ENCODE peak calls at places on chromosomes 7 and 10, in seven cellular contexts. One of them, this sample, is unnamed. For H3K4me1, the result is how much of the 10 kb centered on the place peaks cover.

GRCh38 chr7:155813791-155814568 is 1.7 kb upstream of the SHH start:
- DNase-seq in SK-N-SH: no peak
- DNase-seq in prostate gland: no peak
- DNase-seq in endothelial cell of umbilical vein: no peak
- DNase-seq in breast epithelium: no peak
- DNase-seq in suprapubic skin: no peak
- DNase-seq in stomach: no peak
- DNase-seq in this sample: no peak

GRCh38 chr10:10528563-10528910 is 489.1 kb upstream of the CELF2 start:
- DNase-seq in SK-N-SH: no peak
- DNase-seq in prostate gland: no peak
- DNase-seq in endothelial cell of umbilical vein: no peak
- DNase-seq in breast epithelium: no peak
- DNase-seq in suprapubic skin: no peak
- DNase-seq in stomach: no peak
- DNase-seq in this sample: no peak

GRCh38 chr10:13555884-13556529 is 27.2 kb upstream of the BEND7 start:
- DNase-seq in SK-N-SH: no peak
- DNase-seq in prostate gland: no peak
- DNase-seq in endothelial cell of umbilical vein: no peak
- DNase-seq in breast epithelium: no peak
- DNase-seq in suprapubic skin: no peak
- DNase-seq in stomach: no peak
- DNase-seq in this sample: no peak

GRCh38 chr7:83655951-83656556 is 7.1 kb upstream of the SEMA3E start:
- DNase-seq in SK-N-SH: peak
- DNase-seq in prostate gland: peak
- DNase-seq in endothelial cell of umbilical vein: peak
- DNase-seq in breast epithelium: no peak
- DNase-seq in suprapubic skin: no peak
- DNase-seq in stomach: peak
- DNase-seq in this sample: no peak

GRCh38 chr10:63464402-63465292 is 1.1 kb downstream of the JMJD1C start:
- DNase-seq in SK-N-SH: peak
- DNase-seq in prostate gland: no peak
- DNase-seq in endothelial cell of umbilical vein: no peak
- DNase-seq in breast epithelium: no peak
- DNase-seq in suprapubic skin: no peak
- DNase-seq in stomach: no peak
- DNase-seq in this sample: no peak

GRCh38 chr7:103962070-103962469 is 27.4 kb downstream of the RELN start:
- DNase-seq in SK-N-SH: no peak
- DNase-seq in prostate gland: no peak
- DNase-seq in endothelial cell of umbilical vein: no peak
- DNase-seq in breast epithelium: no peak
- DNase-seq in suprapubic skin: no peak
- DNase-seq in stomach: no peak
- DNase-seq in this sample: no peak

GRCh38 chr10:12479924-12480323 is 130.6 kb downstream of the CAMK1D start:
- DNase-seq in SK-N-SH: no peak
- DNase-seq in prostate gland: no peak
- DNase-seq in endothelial cell of umbilical vein: no peak
- DNase-seq in breast epithelium: no peak
- DNase-seq in suprapubic skin: no peak
- DNase-seq in stomach: no peak
- DNase-seq in this sample: no peak

GRCh38 chr10:69512901-69513300 is 60.3 kb downstream of the NEUROG3 start:
- DNase-seq in SK-N-SH: no peak
- DNase-seq in prostate gland: no peak
- DNase-seq in endothelial cell of umbilical vein: no peak
- DNase-seq in breast epithelium: no peak
- DNase-seq in suprapubic skin: no peak
- DNase-seq in stomach: no peak
- DNase-seq in this sample: no peak

GRCh38 chr10:11798862-11799735 is 24.1 kb upstream of the PROSER2 start:
- DNase-seq in SK-N-SH: peak
- DNase-seq in prostate gland: no peak
- DNase-seq in endothelial cell of umbilical vein: peak
- DNase-seq in breast epithelium: no peak
- DNase-seq in suprapubic skin: no peak
- DNase-seq in stomach: no peak
- DNase-seq in this sample: no peak

GRCh38 chr7:39967420-39968161 is 17.5 kb downstream of the CDK13 start:
- DNase-seq in SK-N-SH: no peak
- DNase-seq in prostate gland: no peak
- DNase-seq in endothelial cell of umbilical vein: no peak
- DNase-seq in breast epithelium: no peak
- DNase-seq in suprapubic skin: no peak
- DNase-seq in stomach: no peak
- DNase-seq in this sample: no peak

GRCh38 chr10:119178371-119179119 is at the start of gene PRDX3:
- DNase-seq in SK-N-SH: peak
- DNase-seq in prostate gland: peak
- DNase-seq in endothelial cell of umbilical vein: peak
- DNase-seq in breast epithelium: peak
- DNase-seq in suprapubic skin: peak
- DNase-seq in stomach: peak
- DNase-seq in this sample: peak

GRCh38 chr7:20190588-20190987 is 26.6 kb downstream of the MACC1 start:
- DNase-seq in SK-N-SH: no peak
- DNase-seq in prostate gland: no peak
- DNase-seq in endothelial cell of umbilical vein: no peak
- DNase-seq in breast epithelium: no peak
- DNase-seq in suprapubic skin: no peak
- DNase-seq in stomach: no peak
- DNase-seq in this sample: no peak

GRCh38 chr10:94016727-94017714 is 23.3 kb downstream of the PLCE1 start:
- DNase-seq in SK-N-SH: no peak
- DNase-seq in prostate gland: no peak
- DNase-seq in endothelial cell of umbilical vein: no peak
- DNase-seq in breast epithelium: no peak
- DNase-seq in suprapubic skin: no peak
- DNase-seq in stomach: no peak
- DNase-seq in this sample: no peak

GRCh38 chr10:42623929-42624328 is 14.4 kb downstream of the ZNF33B start:
- DNase-seq in SK-N-SH: no peak
- DNase-seq in prostate gland: no peak
- DNase-seq in endothelial cell of umbilical vein: no peak
- DNase-seq in breast epithelium: no peak
- DNase-seq in suprapubic skin: no peak
- DNase-seq in stomach: no peak
- DNase-seq in this sample: no peak

GRCh38 chr7:137360087-137360679 is 16.6 kb upstream of the PTN start:
- DNase-seq in SK-N-SH: no peak
- DNase-seq in prostate gland: no peak
- DNase-seq in endothelial cell of umbilical vein: no peak
- DNase-seq in breast epithelium: no peak
- DNase-seq in suprapubic skin: no peak
- DNase-seq in stomach: no peak
- DNase-seq in this sample: no peak

GRCh38 chr7:77327067-77327931 is 88.8 kb downstream of the GSAP start:
- DNase-seq in SK-N-SH: peak
- DNase-seq in prostate gland: peak
- DNase-seq in endothelial cell of umbilical vein: peak
- DNase-seq in breast epithelium: no peak
- DNase-seq in suprapubic skin: no peak
- DNase-seq in stomach: peak
- DNase-seq in this sample: peak

GRCh38 chr7:156383526-156383925 is 257.0 kb upstream of the RNF32 start:
- DNase-seq in SK-N-SH: no peak
- DNase-seq in prostate gland: no peak
- DNase-seq in endothelial cell of umbilical vein: no peak
- DNase-seq in breast epithelium: no peak
- DNase-seq in suprapubic skin: no peak
- DNase-seq in stomach: no peak
- DNase-seq in this sample: no peak

GRCh38 chr7:83271212-83272099 is 108.8 kb upstream of the PCLO start:
- DNase-seq in SK-N-SH: peak
- DNase-seq in prostate gland: no peak
- DNase-seq in endothelial cell of umbilical vein: peak
- DNase-seq in breast epithelium: no peak
- DNase-seq in suprapubic skin: no peak
- DNase-seq in stomach: no peak
- DNase-seq in this sample: no peak

GRCh38 chr7:129368389-129368986 is 65.7 kb upstream of the STRIP2 start:
- DNase-seq in SK-N-SH: no peak
- DNase-seq in prostate gland: no peak
- DNase-seq in endothelial cell of umbilical vein: peak
- DNase-seq in breast epithelium: no peak
- DNase-seq in suprapubic skin: no peak
- DNase-seq in stomach: no peak
- DNase-seq in this sample: no peak

GRCh38 chr10:103918053-103918846 is at the start of gene STN1:
- DNase-seq in SK-N-SH: peak
- DNase-seq in prostate gland: peak
- DNase-seq in endothelial cell of umbilical vein: peak
- DNase-seq in breast epithelium: peak
- DNase-seq in suprapubic skin: peak
- DNase-seq in stomach: peak
- DNase-seq in this sample: peak

GRCh38 chr10:103916901-103917300 is 1.1 kb downstream of the STN1 start:
- DNase-seq in SK-N-SH: no peak
- DNase-seq in prostate gland: no peak
- DNase-seq in endothelial cell of umbilical vein: no peak
- DNase-seq in breast epithelium: no peak
- DNase-seq in suprapubic skin: no peak
- DNase-seq in stomach: no peak
- DNase-seq in this sample: no peak

GRCh38 chr10:103916254-103916653 is 1.7 kb downstream of the STN1 start:
- DNase-seq in SK-N-SH: no peak
- DNase-seq in prostate gland: no peak
- DNase-seq in endothelial cell of umbilical vein: no peak
- DNase-seq in breast epithelium: no peak
- DNase-seq in suprapubic skin: no peak
- DNase-seq in stomach: no peak
- DNase-seq in this sample: no peak

GRCh38 chr10:103917326-103918052 is 495 bp downstream of the STN1 start:
- DNase-seq in SK-N-SH: no peak
- DNase-seq in prostate gland: no peak
- DNase-seq in endothelial cell of umbilical vein: no peak
- DNase-seq in breast epithelium: peak
- DNase-seq in suprapubic skin: peak
- DNase-seq in stomach: peak
- DNase-seq in this sample: peak

GRCh38 chr10:103915794-103916193 is 2.2 kb downstream of the STN1 start:
- DNase-seq in SK-N-SH: no peak
- DNase-seq in prostate gland: no peak
- DNase-seq in endothelial cell of umbilical vein: no peak
- DNase-seq in breast epithelium: no peak
- DNase-seq in suprapubic skin: no peak
- DNase-seq in stomach: peak
- DNase-seq in this sample: no peak
- TF ChIP-seq POLR2AphosphoS5 in SK-N-SH: no peak
- TF ChIP-seq POLR2AphosphoS5 in prostate gland: no peak
- TF ChIP-seq POLR2AphosphoS5 in endothelial cell of umbilical vein: peak
- TF ChIP-seq POLR2AphosphoS5 in breast epithelium: no peak
- TF ChIP-seq POLR2AphosphoS5 in suprapubic skin: no peak
- TF ChIP-seq POLR2AphosphoS5 in stomach: no peak
- TF ChIP-seq POLR2AphosphoS5 in this sample: no peak

GRCh38 chr7:1081931-1082401 is 5.9 kb upstream of the GPER1 start:
- DNase-seq in SK-N-SH: peak
- DNase-seq in prostate gland: no peak
- DNase-seq in endothelial cell of umbilical vein: peak
- DNase-seq in breast epithelium: no peak
- DNase-seq in suprapubic skin: no peak
- DNase-seq in stomach: no peak
- DNase-seq in this sample: no peak
- H3K4me1 ChIP-seq in SK-N-SH: under half
- H3K4me1 ChIP-seq in prostate gland: under half
- H3K4me1 ChIP-seq in endothelial cell of umbilical vein: under half
- H3K4me1 ChIP-seq in breast epithelium: under half
- H3K4me1 ChIP-seq in suprapubic skin: under half
- H3K4me1 ChIP-seq in stomach: half or more
- H3K4me1 ChIP-seq in this sample: under half

GRCh38 chr7:131604841-131605279 is 48.4 kb upstream of the PODXL start:
- DNase-seq in SK-N-SH: no peak
- DNase-seq in prostate gland: no peak
- DNase-seq in endothelial cell of umbilical vein: no peak
- DNase-seq in breast epithelium: no peak
- DNase-seq in suprapubic skin: no peak
- DNase-seq in stomach: no peak
- DNase-seq in this sample: no peak
- TF ChIP-seq POLR2AphosphoS5 in SK-N-SH: peak
- TF ChIP-seq POLR2AphosphoS5 in prostate gland: no peak
- TF ChIP-seq POLR2AphosphoS5 in endothelial cell of umbilical vein: no peak
- TF ChIP-seq POLR2AphosphoS5 in breast epithelium: no peak
- TF ChIP-seq POLR2AphosphoS5 in suprapubic skin: no peak
- TF ChIP-seq POLR2AphosphoS5 in stomach: no peak
- TF ChIP-seq POLR2AphosphoS5 in this sample: no peak

GRCh38 chr7:4709187-4709586 is 27.1 kb downstream of the FOXK1 start:
- DNase-seq in SK-N-SH: peak
- DNase-seq in prostate gland: no peak
- DNase-seq in endothelial cell of umbilical vein: no peak
- DNase-seq in breast epithelium: no peak
- DNase-seq in suprapubic skin: no peak
- DNase-seq in stomach: no peak
- DNase-seq in this sample: no peak
- H3K4me1 ChIP-seq in SK-N-SH: under half
- H3K4me1 ChIP-seq in prostate gland: under half
- H3K4me1 ChIP-seq in endothelial cell of umbilical vein: under half
- H3K4me1 ChIP-seq in breast epithelium: under half
- H3K4me1 ChIP-seq in suprapubic skin: half or more
- H3K4me1 ChIP-seq in stomach: half or more
- H3K4me1 ChIP-seq in this sample: under half